ENCODE peak calls at places on chromosomes 2 and 18, in five cellular contexts. One of them, this sample, is unnamed.

GRCh38 chr2:133377021-133377481 is 191.2 kb downstream of the NCKAP5 start:
- DNase-seq in neural progenitor cell: no peak
- DNase-seq in HepG2: no peak
- DNase-seq in kidney: no peak
- DNase-seq in HCT116: no peak
- DNase-seq in this sample: no peak

GRCh38 chr2:96109931-96110511 is 6.3 kb downstream of the ADRA2B start:
- DNase-seq in HCT116: no peak
- DNase-seq in neural progenitor cell: no peak
- DNase-seq in HepG2: no peak
- DNase-seq in kidney: peak; percentile 52
- DNase-seq in this sample: peak; percentile 49

GRCh38 chr2:210049831-210050230 is 47.4 kb downstream of the RPE start:
- DNase-seq in HCT116: no peak
- DNase-seq in neural progenitor cell: no peak
- DNase-seq in HepG2: no peak
- DNase-seq in kidney: no peak
- DNase-seq in this sample: no peak

GRCh38 chr18:22194151-22194598 is 24.8 kb downstream of the GATA6 start:
- DNase-seq in neural progenitor cell: peak; percentile 55
- DNase-seq in HepG2: peak; percentile 96
- DNase-seq in HCT116: no peak
- DNase-seq in kidney: no peak
- DNase-seq in this sample: peak; percentile 77

GRCh38 chr2:73986085-73986680 is 1.5 kb downstream of the TET3 start:
- DNase-seq in HCT116: no peak
- DNase-seq in HepG2: no peak
- DNase-seq in kidney: no peak
- DNase-seq in neural progenitor cell: no peak
- DNase-seq in this sample: no peak

GRCh38 chr2:63831176-63831575 is 10.5 kb upstream of the UGP2 start:
- DNase-seq in neural progenitor cell: no peak
- DNase-seq in HepG2: no peak
- DNase-seq in kidney: no peak
- DNase-seq in HCT116: no peak
- DNase-seq in this sample: no peak

GRCh38 chr2:121080013-121080772 is 204.8 kb downstream of the TFCP2L1 start:
- DNase-seq in HCT116: peak; percentile 37
- DNase-seq in neural progenitor cell: peak; percentile 76
- DNase-seq in HepG2: peak; percentile 61
- DNase-seq in kidney: no peak
- DNase-seq in this sample: peak; percentile 94

GRCh38 chr2:236604971-236605734 is 35.5 kb downstream of the ACKR3 start:
- DNase-seq in HCT116: no peak
- DNase-seq in kidney: no peak
- DNase-seq in neural progenitor cell: peak; percentile 16
- DNase-seq in HepG2: no peak
- DNase-seq in this sample: no peak

GRCh38 chr2:40218679-40219078 is 233.2 kb downstream of the SLC8A1 start:
- DNase-seq in neural progenitor cell: no peak
- DNase-seq in HepG2: no peak
- DNase-seq in HCT116: no peak
- DNase-seq in kidney: peak; percentile 82
- DNase-seq in this sample: no peak

GRCh38 chr2:226969412-226969811 is 133.6 kb downstream of the RHBDD1 start:
- DNase-seq in neural progenitor cell: no peak
- DNase-seq in HCT116: no peak
- DNase-seq in HepG2: no peak
- DNase-seq in kidney: no peak
- DNase-seq in this sample: no peak

GRCh38 chr2:226973821-226974220 is 138.0 kb downstream of the RHBDD1 start:
- DNase-seq in neural progenitor cell: no peak
- DNase-seq in HCT116: no peak
- DNase-seq in HepG2: no peak
- DNase-seq in kidney: no peak
- DNase-seq in this sample: no peak

GRCh38 chr2:226970362-226970761 is 134.5 kb downstream of the RHBDD1 start:
- DNase-seq in neural progenitor cell: no peak
- DNase-seq in HCT116: no peak
- DNase-seq in HepG2: no peak
- DNase-seq in kidney: no peak
- DNase-seq in this sample: no peak

GRCh38 chr2:226971770-226972169 is 135.9 kb downstream of the RHBDD1 start:
- DNase-seq in HCT116: no peak
- DNase-seq in HepG2: no peak
- DNase-seq in kidney: no peak
- DNase-seq in neural progenitor cell: no peak
- DNase-seq in this sample: no peak

DNA sequence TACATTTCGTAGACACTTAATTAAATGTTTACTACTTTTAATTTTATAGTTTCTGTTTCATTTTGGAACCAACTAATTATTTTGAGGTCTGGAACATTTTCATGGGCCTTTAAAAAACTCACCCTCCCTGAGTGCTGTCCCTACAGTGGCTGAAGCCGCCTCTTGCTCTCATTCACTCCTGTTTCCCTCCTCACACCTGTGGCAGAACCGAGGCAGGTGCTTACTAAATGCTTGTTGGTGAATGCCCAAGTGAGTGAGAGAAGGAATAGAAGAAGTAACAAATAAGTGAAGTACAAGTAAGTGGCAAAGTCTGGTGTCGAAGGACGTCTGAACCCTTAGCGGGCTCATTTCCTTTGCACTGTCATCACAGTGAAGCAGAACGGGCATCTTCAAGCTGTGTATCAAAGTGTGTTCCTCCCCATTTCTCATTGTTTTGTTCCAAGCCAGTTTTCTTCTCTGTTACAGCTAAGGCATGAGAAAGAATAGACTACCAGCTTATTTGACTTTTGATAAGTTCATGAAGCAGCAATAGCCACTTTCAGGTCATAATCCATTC is 135.3 kb downstream of the RHBDD1 start:
- DNase-seq in kidney: no peak
- DNase-seq in neural progenitor cell: no peak
- DNase-seq in HCT116: no peak
- DNase-seq in HepG2: no peak
- DNase-seq in this sample: no peak
- H3K9ac ChIP-seq in kidney: no peak overlapping the region
- H3K9ac ChIP-seq in neural progenitor cell: no peak overlapping the region
- H3K9ac ChIP-seq in HCT116: no peak overlapping the region
- H3K9ac ChIP-seq in HepG2: no peak overlapping the region
- H3K9ac ChIP-seq in this sample: no peak overlapping the region

GRCh38 chr2:20682166-20682565 is 15.2 kb downstream of the GDF7 start:
- DNase-seq in kidney: no peak
- DNase-seq in HepG2: peak; percentile 47
- DNase-seq in HCT116: no peak
- DNase-seq in neural progenitor cell: peak; percentile 34
- DNase-seq in this sample: peak; percentile 83
- TF ChIP-seq CTCF in kidney: peak; percentile 35
- TF ChIP-seq CTCF in HepG2: peak; percentile 82
- TF ChIP-seq CTCF in HCT116: peak; percentile 59
- TF ChIP-seq CTCF in neural progenitor cell: peak; percentile 65
- TF ChIP-seq CTCF in this sample: peak; percentile 86

GRCh38 chr2:55019547-55020258 is 30.5 kb downstream of the RTN4 start:
- DNase-seq in kidney: no peak
- DNase-seq in HepG2: no peak
- DNase-seq in HCT116: no peak
- DNase-seq in neural progenitor cell: no peak
- DNase-seq in this sample: no peak
- H3K4me1 ChIP-seq in kidney: no peaks in the 10 kb centered on the region
- H3K4me1 ChIP-seq in HepG2: peaks cover 39% of the 10 kb centered on the region
- H3K4me1 ChIP-seq in HCT116: peaks cover 14% of the 10 kb centered on the region
- H3K4me1 ChIP-seq in neural progenitor cell: no peaks in the 10 kb centered on the region
- H3K4me1 ChIP-seq in this sample: no peaks in the 10 kb centered on the region

DNA sequence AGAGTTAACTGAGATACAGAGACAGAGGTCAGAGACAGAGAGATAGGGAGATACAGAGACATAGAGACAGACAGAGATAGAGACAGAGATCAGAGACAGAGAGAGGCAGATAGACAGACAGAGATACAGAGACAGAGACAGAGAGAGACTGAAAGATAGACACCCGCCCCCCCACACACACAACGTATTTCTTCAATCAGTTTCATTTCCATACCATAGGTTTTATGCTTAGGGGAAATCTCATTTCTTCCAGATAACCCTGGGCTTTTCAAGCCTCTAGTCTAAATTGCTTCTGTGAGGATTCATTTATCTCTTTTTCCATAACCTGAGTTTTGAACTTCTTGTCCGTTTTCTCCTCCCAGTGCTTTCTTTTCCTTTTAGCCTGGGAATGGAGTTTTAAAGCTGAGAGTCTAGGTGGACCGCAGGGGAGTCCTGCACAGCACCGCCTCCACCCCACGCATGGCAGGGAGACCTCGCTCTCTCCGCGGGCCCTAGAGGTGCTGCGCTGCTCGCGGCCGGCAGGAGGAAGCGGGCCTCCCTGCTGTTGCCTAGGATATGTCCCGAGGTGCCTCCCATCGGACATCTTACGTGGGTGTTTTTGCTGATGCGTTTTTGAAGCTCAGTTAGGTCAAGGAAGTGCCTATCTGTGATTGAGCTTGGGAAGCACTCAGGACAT is 94.7 kb downstream of the CD8B2 start:
- DNase-seq in HepG2: peak; percentile 51
- DNase-seq in neural progenitor cell: peak; percentile 62
- DNase-seq in kidney: peak; percentile 83
- DNase-seq in HCT116: peak; percentile 45
- DNase-seq in this sample: peak; percentile 81
- H3K9ac ChIP-seq in HepG2: no peak overlapping the region
- H3K9ac ChIP-seq in neural progenitor cell: no peak overlapping the region
- H3K9ac ChIP-seq in kidney: peak overlapping the region; percentile 15
- H3K9ac ChIP-seq in HCT116: no peak overlapping the region
- H3K9ac ChIP-seq in this sample: no peak overlapping the region

GRCh38 chr2:70496819-70497218 is 56.8 kb downstream of the TGFA start:
- DNase-seq in HepG2: no peak
- DNase-seq in HCT116: no peak
- DNase-seq in neural progenitor cell: no peak
- DNase-seq in kidney: no peak
- DNase-seq in this sample: no peak

GRCh38 chr2:70498528-70498927 is 55.1 kb downstream of the TGFA start:
- DNase-seq in HepG2: no peak
- DNase-seq in neural progenitor cell: no peak
- DNase-seq in HCT116: no peak
- DNase-seq in kidney: no peak
- DNase-seq in this sample: no peak

GRCh38 chr2:70499253-70499652 is 54.4 kb downstream of the TGFA start:
- DNase-seq in neural progenitor cell: no peak
- DNase-seq in HCT116: no peak
- DNase-seq in kidney: no peak
- DNase-seq in HepG2: no peak
- DNase-seq in this sample: no peak

GRCh38 chr2:70501215-70501614 is 52.4 kb downstream of the TGFA start:
- DNase-seq in HCT116: no peak
- DNase-seq in neural progenitor cell: no peak
- DNase-seq in HepG2: no peak
- DNase-seq in kidney: no peak
- DNase-seq in this sample: no peak

GRCh38 chr2:70498054-70498453 is 55.6 kb downstream of the TGFA start:
- DNase-seq in HCT116: peak; percentile 28
- DNase-seq in kidney: no peak
- DNase-seq in neural progenitor cell: peak; percentile 14
- DNase-seq in HepG2: peak; percentile 61
- DNase-seq in this sample: no peak
- TF ChIP-seq CTCF in HCT116: peak; percentile 50
- TF ChIP-seq CTCF in kidney: no peak
- TF ChIP-seq CTCF in neural progenitor cell: peak; percentile 36
- TF ChIP-seq CTCF in HepG2: no peak
- TF ChIP-seq CTCF in this sample: peak; percentile 69

GRCh38 chr2:25333981-25334380 is 7.7 kb downstream of the DNMT3A start:
- DNase-seq in neural progenitor cell: no peak
- DNase-seq in HepG2: no peak
- DNase-seq in kidney: no peak
- DNase-seq in HCT116: no peak
- DNase-seq in this sample: no peak

GRCh38 chr2:25335971-25336370 is 5.8 kb downstream of the DNMT3A start:
- DNase-seq in neural progenitor cell: no peak
- DNase-seq in kidney: no peak
- DNase-seq in HepG2: no peak
- DNase-seq in HCT116: no peak
- DNase-seq in this sample: no peak

GRCh38 chr2:25332571-25332970 is 9.2 kb downstream of the DNMT3A start:
- DNase-seq in kidney: no peak
- DNase-seq in neural progenitor cell: no peak
- DNase-seq in HepG2: no peak
- DNase-seq in HCT116: no peak
- DNase-seq in this sample: no peak

GRCh38 chr2:25335204-25335603 is 6.5 kb downstream of the DNMT3A start:
- DNase-seq in HepG2: no peak
- DNase-seq in neural progenitor cell: no peak
- DNase-seq in kidney: no peak
- DNase-seq in HCT116: no peak
- DNase-seq in this sample: no peak

GRCh38 chr2:25334482-25334881 is 7.2 kb downstream of the DNMT3A start:
- DNase-seq in HepG2: no peak
- DNase-seq in kidney: no peak
- DNase-seq in neural progenitor cell: no peak
- DNase-seq in HCT116: no peak
- DNase-seq in this sample: no peak
- H3K4me1 ChIP-seq in HepG2: peaks cover 22% of the 10 kb centered on the region
- H3K4me1 ChIP-seq in kidney: peaks cover 3% of the 10 kb centered on the region
- H3K4me1 ChIP-seq in neural progenitor cell: peaks cover 12% of the 10 kb centered on the region
- H3K4me1 ChIP-seq in HCT116: no peaks in the 10 kb centered on the region
- H3K4me1 ChIP-seq in this sample: peaks cover 10% of the 10 kb centered on the region

GRCh38 chr2:216534809-216535208 is 36.2 kb downstream of the RPL37A start:
- DNase-seq in kidney: no peak
- DNase-seq in HepG2: no peak
- DNase-seq in HCT116: no peak
- DNase-seq in neural progenitor cell: no peak
- DNase-seq in this sample: no peak
- H3K9ac ChIP-seq in kidney: no peak overlapping the region
- H3K9ac ChIP-seq in HepG2: no peak overlapping the region
- H3K9ac ChIP-seq in HCT116: no peak overlapping the region
- H3K9ac ChIP-seq in neural progenitor cell: no peak overlapping the region
- H3K9ac ChIP-seq in this sample: no peak overlapping the region